ENCODE peak calls at places on chromosomes 7 and 10, in five cellular contexts. F is heart left ventricle, A is mucosa of descending colon, O is astrocyte of the cerebellum, T is IMR-90. X is an unnamed sample.
A peak's percentile ranks its signal among the peaks of the same experiment; 100 is the strongest.

GRCh38 chr7:132161231-132161915 is 414.9 kb downstream of the PLXNA4 start:
- DNase-seq in O (no peak), F (peak; percentile 81), T (no peak), A (peak; percentile 54), X (no peak)

GRCh38 chr7:17941171-17941490 is 837 bp upstream of the SNX13 start:
- DNase-seq in F (no peak), O (no peak), T (no peak), A (no peak), X (no peak)

GRCh38 chr7:32680259-32681173 is 185.2 kb downstream of the AVL9 start:
- DNase-seq in T (peak; percentile 80), A (no peak), O (peak; percentile 95), F (no peak), X (no peak)

GRCh38 chr7:116455009-116455408 is 44.5 kb upstream of the CAV2 start:
- DNase-seq in A (no peak), O (no peak), T (peak; percentile 87), F (no peak), X (no peak)

GRCh38 chr7:22635349-22635748 is 91.7 kb upstream of the IL6 start:
- DNase-seq in A (no peak), T (no peak), O (no peak), F (no peak), X (no peak)

GRCh38 chr10:43133196-43133808 is 4.9 kb upstream of the CSGALNACT2 start:
- DNase-seq in T (no peak), A (no peak), F (no peak), O (no peak), X (no peak)

GRCh38 chr10:110006358-110007170 is 1.2 kb upstream of the ADD3 start:
- DNase-seq in F (peak; percentile 79), O (no peak), A (no peak), T (peak; percentile 70), X (peak; percentile 76)

GRCh38 chr7:4641667-4642467 is 40.2 kb upstream of the FOXK1 start:
- DNase-seq in O (peak; percentile 77), A (peak; percentile 98), T (peak; percentile 89), F (peak; percentile 96), X (peak; percentile 54)

GRCh38 chr7:106731207-106731606 is 70.2 kb upstream of the CCDC71L start:
- DNase-seq in A (no peak), T (no peak), F (no peak), O (no peak), X (no peak)

GRCh38 chr10:90089724-90090123 is 388.3 kb downstream of the KIF20B start:
- DNase-seq in O (no peak), F (no peak), A (no peak), T (no peak), X (no peak)

GRCh38 chr10:90088008-90088322 is 386.6 kb downstream of the KIF20B start:
- DNase-seq in T (no peak), A (no peak), O (no peak), F (no peak), X (no peak)

DNA sequence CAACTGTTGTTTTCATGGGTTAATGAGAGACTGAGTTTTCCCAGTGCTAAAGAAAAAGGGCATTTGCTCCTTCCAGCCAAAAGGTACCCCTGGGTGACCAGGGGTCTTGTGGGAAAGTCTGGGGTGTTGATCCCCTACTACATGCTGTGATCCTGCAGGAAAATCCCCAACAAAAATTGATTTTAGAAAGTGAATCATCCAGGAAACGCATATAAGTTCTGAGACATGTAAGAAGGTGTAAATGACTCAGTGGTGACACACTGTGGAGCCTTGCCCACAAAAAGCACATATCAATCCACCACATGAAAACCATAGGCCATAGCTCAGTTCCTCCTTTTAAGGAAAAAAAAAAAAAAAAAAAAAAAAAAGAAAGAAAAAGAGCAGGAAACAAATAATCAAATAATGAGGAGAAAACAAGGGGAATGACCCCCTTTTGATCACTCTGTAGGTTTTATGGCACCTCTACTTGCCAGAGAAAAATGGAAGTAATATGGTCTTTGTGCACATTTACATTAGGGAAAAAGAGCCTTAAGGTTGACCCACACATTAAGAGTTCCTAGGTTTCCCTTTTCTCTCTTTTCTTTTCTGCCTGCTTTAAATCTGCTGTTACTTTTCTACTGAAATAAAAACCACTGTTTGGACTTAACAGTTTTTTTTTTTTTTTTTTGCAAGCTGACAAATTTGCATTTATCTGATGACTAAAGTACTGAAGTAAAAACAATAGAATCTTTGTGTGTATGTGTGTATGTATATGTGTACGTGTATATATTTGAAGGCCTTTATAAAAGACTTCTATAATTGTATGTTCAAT is 386.0 kb downstream of the KIF20B start:
- DNase-seq in F (no peak), T (peak; percentile 7), A (no peak), O (no peak), X (peak; percentile 48)
- H3K4me3 ChIP-seq in F (no peak overlapping the region), T (no peak overlapping the region), A (no peak overlapping the region), O (no peak overlapping the region), X (no peak overlapping the region)

GRCh38 chr10:62640386-62640785 is 164.1 kb upstream of the ADO start:
- DNase-seq in A (no peak), T (peak; percentile 57), O (no peak), F (no peak), X (no peak)

GRCh38 chr10:62636825-62637248 is 167.7 kb upstream of the ADO start:
- DNase-seq in F (no peak), A (no peak), O (no peak), T (peak; percentile 11), X (no peak)

GRCh38 chr10:62639139-62639538 is 165.4 kb upstream of the ADO start:
- DNase-seq in F (no peak), T (no peak), O (no peak), A (no peak), X (no peak)

GRCh38 chr10:62637249-62638061 is 167.1 kb upstream of the ADO start:
- DNase-seq in A (no peak), T (peak; percentile 61), O (no peak), F (peak; percentile 36), X (no peak)

DNA sequence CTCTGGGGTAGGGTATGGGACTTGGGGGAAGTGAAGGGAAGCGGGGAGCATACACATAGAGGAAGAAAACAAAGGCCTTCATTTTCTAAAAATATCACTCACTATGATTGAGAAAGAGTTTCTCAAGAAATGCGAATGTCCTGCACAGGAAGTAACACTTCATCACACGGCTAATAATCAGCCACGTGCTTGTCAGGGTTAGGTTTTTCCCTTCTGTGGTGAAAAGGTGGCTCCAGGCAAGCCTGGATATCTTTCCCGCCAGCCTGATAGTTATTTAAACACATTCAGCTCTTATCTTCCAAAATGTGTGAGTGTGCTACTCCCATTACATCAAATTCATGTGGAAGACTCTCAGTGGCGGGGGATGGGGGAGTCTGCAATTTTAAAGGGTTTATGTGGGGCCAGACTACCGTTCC is 166.4 kb upstream of the ADO start:
- DNase-seq in T (peak; percentile 19), A (no peak), F (no peak), O (no peak), X (no peak)
- H3K4me3 ChIP-seq in T (no peak overlapping the region), A (no peak overlapping the region), F (no peak overlapping the region), O (no peak overlapping the region), X (no peak overlapping the region)

GRCh38 chr10:45179716-45180115 is 135.7 kb downstream of the OR13A1 start:
- DNase-seq in O (peak; percentile 0), F (no peak), A (no peak), T (peak; percentile 6), X (no peak)
- H3K4me3 ChIP-seq in O (no peak overlapping the region), F (no peak overlapping the region), A (no peak overlapping the region), T (no peak overlapping the region), X (no peak overlapping the region)

DNA sequence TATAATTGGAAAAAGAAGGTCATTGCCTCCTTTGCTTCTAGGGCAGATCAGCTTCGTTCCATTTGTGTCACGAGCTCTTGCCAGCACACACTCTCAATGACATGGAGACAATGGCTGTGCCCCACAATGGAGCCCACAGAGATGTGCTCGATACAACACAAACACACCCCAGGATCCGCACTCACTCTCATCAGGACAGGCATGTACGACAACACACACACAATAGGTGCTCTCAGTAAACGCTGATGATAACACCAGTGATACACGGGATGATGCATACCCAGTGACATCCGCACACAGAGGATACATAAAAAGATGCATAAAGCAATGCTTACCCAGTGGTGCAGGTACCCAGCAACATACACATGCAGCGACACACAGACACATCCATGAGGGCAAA is 61.2 kb upstream of the LBX1 start:
- DNase-seq in O (no peak), A (no peak), F (no peak), T (no peak), X (no peak)
- H3K4me3 ChIP-seq in O (no peak overlapping the region), A (no peak overlapping the region), F (no peak overlapping the region), T (no peak overlapping the region), X (no peak overlapping the region)

GRCh38 chr7:83820641-83821040 is 171.7 kb upstream of the SEMA3E start:
- DNase-seq in O (no peak), A (no peak), T (no peak), F (no peak), X (no peak)
- H3K4me3 ChIP-seq in O (no peak overlapping the region), A (no peak overlapping the region), T (no peak overlapping the region), F (no peak overlapping the region), X (no peak overlapping the region)

DNA sequence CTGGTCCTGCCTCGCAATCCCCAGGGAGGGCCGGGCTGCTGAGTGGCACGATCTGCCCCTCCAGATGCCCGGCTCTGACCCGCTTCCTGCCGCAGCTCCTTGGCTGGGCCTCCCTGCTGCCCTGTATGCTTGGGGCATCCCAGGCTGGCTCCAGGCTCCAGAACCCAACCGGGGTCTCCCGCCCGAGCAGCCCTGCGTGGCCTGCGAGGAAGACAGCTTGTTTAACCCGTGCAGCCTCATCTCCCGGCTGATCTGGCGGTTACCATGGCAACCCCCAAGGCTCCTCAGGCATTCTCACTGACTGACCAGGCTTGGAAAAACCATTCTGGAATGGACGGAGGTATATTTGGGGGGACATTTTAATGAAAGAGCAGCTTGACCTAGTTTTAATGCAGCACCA is 232.4 kb upstream of the MYO3A start:
- DNase-seq in F (no peak), O (no peak), T (no peak), A (no peak), X (no peak)
- H3K4me3 ChIP-seq in F (no peak overlapping the region), O (no peak overlapping the region), T (no peak overlapping the region), A (no peak overlapping the region), X (no peak overlapping the region)

GRCh38 chr7:150451833-150452431 is 1.5 kb downstream of the GIMAP8 start:
- DNase-seq in A (no peak), O (no peak), F (peak; percentile 54), T (no peak), X (no peak)

GRCh38 chr7:150449206-150449956 is 1.0 kb upstream of the GIMAP8 start:
- DNase-seq in A (no peak), O (no peak), F (no peak), T (no peak), X (no peak)

GRCh38 chr7:150448789-150449147 is 1.7 kb upstream of the GIMAP8 start:
- DNase-seq in O (peak; percentile 41), F (peak; percentile 86), A (peak; percentile 84), T (peak; percentile 55), X (peak; percentile 12)

GRCh38 chr7:150451097-150451793 is 815 bp downstream of the GIMAP8 start:
- DNase-seq in O (no peak), A (peak; percentile 62), F (peak; percentile 69), T (no peak), X (no peak)

GRCh38 chr7:150450491-150450992 is at the start of gene GIMAP8:
- DNase-seq in T (no peak), F (peak; percentile 87), A (peak; percentile 53), O (no peak), X (no peak)
- H3K4me3 ChIP-seq in T (no peak within 1 kb of the TSS), F (peak within 1 kb of the TSS; percentile 39), A (no peak within 1 kb of the TSS), O (no peak within 1 kb of the TSS), X (no peak within 1 kb of the TSS)

GRCh38 chr10:394061-394438 is 258.8 kb downstream of the ZMYND11 start:
- DNase-seq in T (no peak), A (no peak), O (no peak), F (no peak), X (no peak)
- H3K4me3 ChIP-seq in T (no peak overlapping the region), A (no peak overlapping the region), O (no peak overlapping the region), F (no peak overlapping the region), X (no peak overlapping the region)

X was measured in skeletal muscle cell.